ENCODE peak calls at places on chromosomes 12 and 14, in eight cellular contexts. Q is AG04449; B is AG04450; X is SHP77 treated with DMSO at 0.1 percent for 48 hours; K is activated CD8-positive, alpha-beta memory T cell treated with anti-CD3 and anti-CD28 coated beads for 24 hours; C is ACHN; P is GM12891; E is NCI-H1694 treated with DMSO at 0.1 percent for 48 hours. M is an unnamed sample.

GRCh38 chr12:6038160-6038559 is 86.3 kb downstream of the VWF start:
- DNase-seq in Q (no peak), B (no peak), X (peak), K (peak), C (peak), P (peak), E (peak), M (peak)

GRCh38 chr14:64253672-64254071 is 40.5 kb downstream of the ESR2 start:
- DNase-seq in Q (no peak), B (peak), X (no peak), K (no peak), C (no peak), P (no peak), E (no peak), M (no peak)

GRCh38 chr14:61188936-61189808 is 92.0 kb downstream of the TMEM30B start:
- DNase-seq in Q (no peak), B (no peak), X (no peak), K (peak), C (peak), P (peak), E (peak), M (peak)

GRCh38 chr12:131047789-131048610 is 94.3 kb downstream of the ADGRD1 start:
- DNase-seq in Q (no peak), B (no peak), X (no peak), K (no peak), C (no peak), P (no peak), E (no peak), M (no peak)

GRCh38 chr14:89635615-89636014 is 218.6 kb upstream of the FOXN3 start:
- DNase-seq in Q (no peak), B (no peak), X (no peak), K (no peak), C (no peak), P (no peak), E (no peak), M (no peak)

GRCh38 chr14:77123381-77124344 is 17.9 kb downstream of the ZDHHC22 start:
- DNase-seq in Q (no peak), B (no peak), X (peak), K (no peak), C (no peak), P (no peak), E (peak), M (no peak)

GRCh38 chr12:68267892-68268396 is 14.5 kb upstream of the IL22 start:
- DNase-seq in Q (peak), B (peak), X (no peak), K (no peak), C (no peak), P (no peak), E (no peak), M (no peak)

GRCh38 chr12:12439636-12440035 is 82.8 kb downstream of the BORCS5 start:
- DNase-seq in Q (no peak), B (no peak), X (no peak), K (peak), C (no peak), P (no peak), E (no peak), M (peak)

GRCh38 chr12:39975374-39975918 is 130.4 kb downstream of the SLC2A13 start:
- DNase-seq in Q (no peak), B (no peak), X (no peak), K (no peak), C (no peak), P (no peak), E (no peak), M (no peak)

GRCh38 chr12:103841690-103842584 is 903 bp upstream of the NT5DC3 start:
- DNase-seq in Q (peak), B (no peak), X (peak), K (peak), C (peak), P (peak), E (no peak), M (peak)

GRCh38 chr14:96727076-96727475 is 70.1 kb upstream of the VRK1 start:
- DNase-seq in Q (no peak), B (no peak), X (no peak), K (no peak), C (no peak), P (no peak), E (no peak), M (no peak)

GRCh38 chr14:31080060-31080459 is 53.9 kb upstream of the STRN3 start:
- DNase-seq in Q (no peak), B (peak), X (no peak), K (no peak), C (no peak), P (no peak), E (no peak), M (no peak)

GRCh38 chr14:90502760-90503159 is 105.9 kb downstream of the CALM1 start:
- DNase-seq in Q (no peak), B (no peak), X (no peak), K (no peak), C (no peak), P (no peak), E (no peak), M (no peak)

GRCh38 chr12:98419101-98419794 is 96.1 kb upstream of the TMPO start:
- DNase-seq in Q (no peak), B (no peak), X (no peak), K (no peak), C (no peak), P (no peak), E (no peak), M (no peak)

GRCh38 chr12:46562625-46563228 is 190.2 kb upstream of the SLC38A2 start:
- DNase-seq in Q (no peak), B (no peak), X (no peak), K (no peak), C (peak), P (no peak), E (no peak), M (peak)